ENCODE peak calls at places on chromosomes 3 and 15, in six cellular contexts. R, F, T, P, N and G are unnamed samples.

GRCh38 chr3:20142517-20142916 is 43.5 kb downstream of the SGO1 start:
- DNase-seq in R (no peak), F (no peak), T (no peak), P (no peak), N (no peak), G (no peak)

GRCh38 chr3:107068980-107069379 is 308.3 kb upstream of the CCDC54 start:
- DNase-seq in R (peak), F (no peak), T (no peak), P (peak), N (no peak), G (peak)

GRCh38 chr3:187902041-187902471 is 156.8 kb upstream of the BCL6 start:
- DNase-seq in R (no peak), F (no peak), T (no peak), P (no peak), N (no peak), G (no peak)

GRCh38 chr15:45640610-45641009 is 5.8 kb downstream of the SQOR start:
- DNase-seq in R (peak), F (no peak), T (no peak), P (peak), N (peak), G (no peak)

GRCh38 chr15:99057020-99057419 is 47.9 kb upstream of the SYNM start:
- DNase-seq in R (no peak), F (no peak), T (no peak), P (no peak), N (no peak), G (no peak)

GRCh38 chr15:22979069-22979698 is 984 bp downstream of the CYFIP1 start:
- DNase-seq in R (no peak), F (no peak), T (peak), P (peak), N (peak), G (no peak)

GRCh38 chr15:79849789-79850188 is 47.0 kb downstream of the MTHFS start:
- DNase-seq in R (no peak), F (no peak), T (no peak), P (peak), N (peak), G (no peak)

GRCh38 chr15:73324496-73325170 is 44.1 kb downstream of the HCN4 start:
- DNase-seq in R (no peak), F (no peak), T (no peak), P (no peak), N (no peak), G (no peak)

GRCh38 chr15:27701014-27701413 is 398.1 kb downstream of the OCA2 start:
- DNase-seq in R (no peak), F (no peak), T (no peak), P (no peak), N (no peak), G (no peak)

GRCh38 chr15:28929200-28929599 is 43.4 kb downstream of the APBA2 start:
- DNase-seq in R (no peak), F (no peak), T (no peak), P (no peak), N (no peak), G (no peak)

GRCh38 chr15:38069506-38069905 is 135.1 kb downstream of the TMCO5A start:
- DNase-seq in R (peak), F (no peak), T (no peak), P (peak), N (peak), G (peak)

GRCh38 chr3:56928379-56929068 is 126.8 kb upstream of the ARHGEF3 start:
- DNase-seq in R (no peak), F (no peak), T (no peak), P (no peak), N (no peak), G (no peak)

GRCh38 chr15:73983211-73983727 is 8.8 kb downstream of the STOML1 start:
- DNase-seq in R (peak), F (no peak), T (no peak), P (peak), N (no peak), G (no peak)

GRCh38 chr3:189909573-189909972 is 211.1 kb downstream of the P3H2 start:
- DNase-seq in R (no peak), F (no peak), T (no peak), P (no peak), N (no peak), G (no peak)

GRCh38 chr3:21390856-21391255 is 360.2 kb downstream of the ZNF385D start:
- DNase-seq in R (no peak), F (no peak), T (no peak), P (no peak), N (no peak), G (no peak)

GRCh38 chr3:56869157-56869889 is 67.6 kb upstream of the ARHGEF3 start:
- DNase-seq in R (no peak), F (no peak), T (no peak), P (peak), N (no peak), G (no peak)

GRCh38 chr15:50939911-50940310 is 31.4 kb downstream of the AP4E1 start:
- DNase-seq in R (no peak), F (no peak), T (no peak), P (peak), N (no peak), G (no peak)

GRCh38 chr3:186255703-186256331 is 106.2 kb downstream of the DGKG start:
- DNase-seq in R (no peak), F (no peak), T (peak), P (no peak), N (no peak), G (no peak)

GRCh38 chr3:162302983-162303624 is 806.5 kb downstream of the OTOL1 start:
- DNase-seq in R (no peak), F (no peak), T (no peak), P (peak), N (no peak), G (no peak)
- TF ChIP-seq CTCF in R (no peak), F (no peak), T (no peak), P (no peak), N (no peak), G (no peak)

DNA sequence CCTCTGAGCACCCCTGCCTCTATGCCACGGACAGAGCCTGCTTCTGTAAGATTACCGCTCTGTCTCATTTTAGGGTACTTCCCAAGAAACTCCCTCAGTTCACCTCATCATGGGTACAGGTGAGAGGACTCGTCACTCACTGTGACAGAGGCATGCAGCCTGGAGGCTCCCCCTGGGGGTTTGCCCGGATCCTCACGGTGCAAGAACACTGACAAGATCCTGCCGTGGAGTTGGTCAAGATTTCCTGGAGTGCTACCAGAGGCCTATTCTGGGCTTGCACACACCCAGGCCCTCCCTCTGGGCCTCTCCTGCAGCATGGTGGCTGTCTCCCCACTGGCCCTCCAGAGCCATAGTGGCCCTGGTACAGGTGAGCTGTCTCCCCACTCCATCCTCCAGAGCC is 103.1 kb upstream of the TNIK start:
- DNase-seq in R (no peak), F (no peak), T (no peak), P (no peak), N (no peak), G (no peak)
- TF ChIP-seq CTCF in R (no peak), F (no peak), T (no peak), P (no peak), N (no peak), G (no peak)

DNA sequence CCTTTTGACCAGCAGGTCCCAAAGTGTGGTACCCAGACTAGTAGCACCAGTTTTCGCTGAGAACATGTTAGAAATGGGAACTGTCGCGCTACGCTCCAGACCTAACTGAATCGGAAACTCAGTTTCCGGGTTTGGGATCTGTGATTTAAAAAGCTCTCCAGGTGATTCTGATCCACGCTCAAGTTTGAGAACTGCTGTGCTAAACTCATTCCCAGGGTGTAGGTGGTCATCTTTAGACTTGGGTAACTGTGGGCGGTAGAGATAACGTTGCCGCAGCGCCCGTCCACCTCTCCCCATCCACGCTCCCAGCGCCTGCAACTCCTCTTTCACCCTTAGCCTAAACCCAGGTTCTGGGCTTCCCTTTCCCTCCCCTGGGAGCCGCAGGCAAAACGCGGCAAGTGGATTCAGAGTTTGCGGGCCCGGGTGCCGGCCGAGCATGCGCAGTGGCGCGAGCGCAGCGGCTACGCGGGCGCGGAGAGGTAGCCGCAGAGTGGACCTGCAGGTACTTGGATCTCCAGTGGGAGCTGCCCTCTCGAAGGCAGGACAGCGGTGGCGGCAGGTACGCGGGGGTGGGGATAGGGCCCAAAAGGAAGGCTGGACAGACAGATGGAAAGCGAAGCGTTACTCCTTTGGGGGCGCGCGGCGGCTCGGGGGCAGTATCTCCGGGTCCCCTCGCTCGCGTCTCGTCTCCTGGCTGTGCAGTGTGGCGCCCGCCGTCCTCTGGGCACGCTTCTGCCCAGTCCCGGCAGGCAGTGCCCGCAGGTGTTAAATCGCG is at the start of gene PLS1:
- DNase-seq in R (peak), F (no peak), T (peak), P (peak), N (peak), G (peak)
- TF ChIP-seq CTCF in R (no peak), F (no peak), T (no peak), P (no peak), N (peak), G (no peak)

GRCh38 chr3:40020689-40021088 is 211.3 kb downstream of the MYRIP start:
- DNase-seq in R (no peak), F (no peak), T (no peak), P (no peak), N (no peak), G (no peak)
- TF ChIP-seq CTCF in R (no peak), F (no peak), T (no peak), P (no peak), N (no peak), G (no peak)

GRCh38 chr3:33219175-33219487 is 521 bp upstream of the SUSD5 start:
- DNase-seq in R (no peak), F (no peak), T (no peak), P (no peak), N (no peak), G (no peak)
- TF ChIP-seq CTCF in R (no peak), F (no peak), T (no peak), P (no peak), N (no peak), G (no peak)

GRCh38 chr3:36991147-36991546 is 1.8 kb downstream of the EPM2AIP1 start:
- DNase-seq in R (no peak), F (no peak), T (no peak), P (no peak), N (no peak), G (no peak)

GRCh38 chr3:36989568-36989967 is 3.4 kb downstream of the EPM2AIP1 start:
- DNase-seq in R (no peak), F (no peak), T (no peak), P (no peak), N (no peak), G (no peak)

GRCh38 chr3:36993326-36994283 is at the start of gene MLH1:
- DNase-seq in R (peak), F (no peak), T (peak), P (peak), N (peak), G (peak)

GRCh38 chr3:36991923-36992805 is 767 bp downstream of the EPM2AIP1 start:
- DNase-seq in R (peak), F (no peak), T (peak), P (peak), N (peak), G (peak)

DNA sequence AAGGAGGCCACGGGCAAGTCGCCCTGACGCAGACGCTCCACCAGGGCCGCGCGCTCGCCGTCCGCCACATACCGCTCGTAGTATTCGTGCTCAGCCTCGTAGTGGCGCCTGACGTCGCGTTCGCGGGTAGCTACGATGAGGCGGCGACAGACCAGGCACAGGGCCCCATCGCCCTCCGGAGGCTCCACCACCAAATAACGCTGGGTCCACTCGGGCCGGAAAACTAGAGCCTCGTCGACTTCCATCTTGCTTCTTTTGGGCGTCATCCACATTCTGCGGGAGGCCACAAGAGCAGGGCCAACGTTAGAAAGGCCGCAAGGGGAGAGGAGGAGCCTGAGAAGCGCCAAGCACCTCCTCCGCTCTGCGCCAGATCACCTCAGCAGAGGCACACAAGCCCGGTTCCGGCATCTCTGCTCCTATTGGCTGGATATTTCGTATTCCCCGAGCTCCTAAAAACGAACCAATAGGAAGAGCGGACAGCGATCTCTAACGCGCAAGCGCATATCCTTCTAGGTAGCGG is at the start of gene EPM2AIP1:
- DNase-seq in R (no peak), F (no peak), T (peak), P (no peak), N (no peak), G (no peak)
- TF ChIP-seq CTCF in R (peak), F (peak), T (no peak), P (peak), N (no peak), G (peak)